ENCODE peak calls at places on chromosome 20, in eight cellular contexts. H is cardiac muscle cell; A is IMR-90; N is fibroblast of lung; D is CD8-positive, alpha-beta memory T cell; J is dorsolateral prefrontal cortex; V is CD8-positive, alpha-beta T cell; F is SJSA1. Y is an unnamed sample. For H3K27me3, the result is how much of the 10 kb centered on the place peaks cover.

GRCh38 chr20:62923669-62924566 is 2.4 kb downstream of the DIDO1 start:
- DNase-seq in H (no peak), A (no peak), N (no peak), D (no peak), J (no peak), V (no peak), F (no peak), Y (no peak)

GRCh38 chr20:63675681-63676368 is 17.7 kb downstream of the RTEL1 start:
- DNase-seq in H (no peak), A (no peak), N (no peak), D (no peak), J (no peak), V (no peak), F (no peak), Y (no peak)

GRCh38 chr20:53918949-53919361 is 151.4 kb downstream of the BCAS1 start:
- DNase-seq in H (no peak), A (no peak), N (no peak), D (no peak), J (no peak), V (no peak), F (no peak), Y (no peak)

GRCh38 chr20:11890331-11891080 is 27.2 kb upstream of the BTBD3 start:
- DNase-seq in H (peak), A (peak), N (peak), D (no peak), J (peak), V (peak), F (peak), Y (peak)

GRCh38 chr20:61447950-61448349 is 195.9 kb downstream of the CDH4 start:
- DNase-seq in H (no peak), A (no peak), N (no peak), D (no peak), J (no peak), V (no peak), F (no peak), Y (no peak)

GRCh38 chr20:42700423-42700822 is 489.3 kb downstream of the PTPRT start:
- DNase-seq in H (no peak), A (no peak), N (no peak), D (no peak), J (no peak), V (no peak), F (no peak), Y (no peak)

GRCh38 chr20:37202267-37202943 is 23.1 kb upstream of the MROH8 start:
- DNase-seq in H (peak), A (peak), N (peak), D (no peak), J (no peak), V (no peak), F (peak), Y (no peak)

GRCh38 chr20:37880726-37881591 is 22.0 kb upstream of the VSTM2L start:
- DNase-seq in H (peak), A (no peak), N (no peak), D (no peak), J (no peak), V (no peak), F (no peak), Y (no peak)

GRCh38 chr20:4633780-4634179 is 87.9 kb upstream of the PRND start:
- DNase-seq in H (peak), A (peak), N (peak), D (no peak), J (no peak), V (no peak), F (no peak), Y (no peak)

GRCh38 chr20:44468044-44468782 is 7.5 kb upstream of the TTPAL start:
- DNase-seq in H (no peak), A (no peak), N (no peak), D (no peak), J (no peak), V (no peak), F (no peak), Y (no peak)

GRCh38 chr20:44467289-44467883 is 8.3 kb upstream of the TTPAL start:
- DNase-seq in H (peak), A (no peak), N (no peak), D (no peak), J (no peak), V (no peak), F (no peak), Y (no peak)

GRCh38 chr20:44464514-44464913 is 11.2 kb upstream of the TTPAL start:
- DNase-seq in H (no peak), A (no peak), N (no peak), D (no peak), J (no peak), V (no peak), F (no peak), Y (no peak)

GRCh38 chr20:44463466-44463865 is 12.2 kb upstream of the TTPAL start:
- DNase-seq in H (no peak), A (no peak), N (no peak), D (no peak), J (no peak), V (no peak), F (no peak), Y (no peak)

GRCh38 chr20:44465001-44465560 is 10.6 kb upstream of the TTPAL start:
- DNase-seq in H (no peak), A (no peak), N (no peak), D (no peak), J (no peak), V (no peak), F (no peak), Y (no peak)
- H3K27ac ChIP-seq in H (no peak), A (no peak), N (no peak), D (no peak), J (no peak), V (no peak), F (no peak), Y (no peak)

DNA sequence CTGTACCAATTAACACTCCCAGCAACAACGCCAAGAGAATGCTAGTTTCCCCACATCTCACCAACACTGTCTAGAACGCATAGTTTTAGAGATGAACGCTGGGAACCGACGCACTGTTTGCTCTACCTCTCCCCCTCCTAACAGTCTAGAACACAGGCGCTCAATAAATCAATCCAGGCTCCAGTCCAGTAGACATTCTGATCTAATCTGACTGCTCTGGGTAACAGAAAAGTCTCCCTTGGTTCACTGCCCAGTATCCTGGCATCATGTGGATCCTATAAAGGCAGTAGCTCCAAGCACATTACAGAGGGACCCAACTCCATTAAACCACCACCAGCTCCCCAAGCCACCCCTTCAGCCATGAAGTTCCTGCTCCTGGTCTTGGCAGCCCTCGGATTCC is at the start of gene DEFB132:
- DNase-seq in H (no peak), A (no peak), N (no peak), D (no peak), J (no peak), V (no peak), F (no peak), Y (no peak)
- H3K27me3 ChIP-seq in H (half or more), A (under half), N (under half), D (under half), J (under half), V (under half), F (under half), Y (under half)

GRCh38 chr20:47117325-47117724 is 222.7 kb downstream of the EYA2 start:
- DNase-seq in H (no peak), A (no peak), N (no peak), D (no peak), J (no peak), V (no peak), F (no peak), Y (no peak)

GRCh38 chr20:47117789-47118188 is 223.1 kb downstream of the EYA2 start:
- DNase-seq in H (no peak), A (peak), N (peak), D (no peak), J (no peak), V (no peak), F (peak), Y (no peak)

GRCh38 chr20:47118641-47119040 is 224.0 kb downstream of the EYA2 start:
- DNase-seq in H (no peak), A (peak), N (no peak), D (no peak), J (no peak), V (no peak), F (no peak), Y (peak)

GRCh38 chr20:47120346-47120745 is 225.7 kb downstream of the EYA2 start:
- DNase-seq in H (no peak), A (no peak), N (no peak), D (no peak), J (no peak), V (no peak), F (no peak), Y (no peak)

DNA sequence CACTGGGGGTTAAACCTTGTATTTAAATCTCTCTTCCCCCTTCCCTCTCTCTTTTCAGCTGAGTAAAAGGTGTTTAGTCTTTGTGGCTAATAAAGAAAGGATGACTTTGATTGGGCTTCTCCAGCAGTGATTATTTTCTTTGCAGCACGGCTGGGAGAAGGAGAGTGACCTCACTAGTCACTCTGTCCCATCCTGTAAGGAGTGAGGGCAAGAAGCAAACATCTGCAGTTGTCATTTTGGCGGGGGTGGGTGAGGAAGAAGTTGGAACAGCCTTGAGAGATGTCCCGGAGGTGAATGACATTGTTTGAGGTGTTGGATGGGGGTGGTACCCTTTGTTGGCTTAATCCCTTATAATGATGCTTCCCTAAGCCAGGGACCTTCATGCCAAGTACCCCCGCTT is 223.6 kb downstream of the EYA2 start:
- DNase-seq in H (no peak), A (peak), N (peak), D (no peak), J (no peak), V (no peak), F (peak), Y (no peak)
- H3K27ac ChIP-seq in H (no peak), A (peak), N (no peak), D (no peak), J (no peak), V (no peak), F (no peak), Y (no peak)

GRCh38 chr20:57701090-57701489 is 8.7 kb downstream of the PMEPA1 start:
- DNase-seq in H (no peak), A (no peak), N (no peak), D (no peak), J (no peak), V (no peak), F (no peak), Y (no peak)
- H3K27me3 ChIP-seq in H (under half), A (under half), N (under half), D (under half), J (under half), V (under half), F (under half), Y (under half)

GRCh38 chr20:25549866-25550477 is 35.4 kb downstream of the NINL start:
- DNase-seq in H (peak), A (peak), N (peak), D (no peak), J (no peak), V (no peak), F (no peak), Y (no peak)

GRCh38 chr20:25552977-25553376 is 32.4 kb downstream of the NINL start:
- DNase-seq in H (no peak), A (no peak), N (no peak), D (no peak), J (no peak), V (no peak), F (no peak), Y (no peak)

GRCh38 chr20:25549172-25549865 is 36.0 kb downstream of the NINL start:
- DNase-seq in H (no peak), A (no peak), N (no peak), D (no peak), J (no peak), V (no peak), F (no peak), Y (no peak)

GRCh38 chr20:25551413-25552210 is 33.7 kb downstream of the NINL start:
- DNase-seq in H (no peak), A (no peak), N (peak), D (no peak), J (no peak), V (no peak), F (no peak), Y (no peak)

GRCh38 chr20:25553819-25554296 is 31.5 kb downstream of the NINL start:
- DNase-seq in H (peak), A (peak), N (peak), D (no peak), J (no peak), V (no peak), F (no peak), Y (no peak)
- H3K27ac ChIP-seq in H (peak), A (no peak), N (no peak), D (no peak), J (no peak), V (no peak), F (no peak), Y (no peak)

GRCh38 chr20:59572515-59572914 is 31.8 kb upstream of the PHACTR3 start:
- DNase-seq in H (no peak), A (no peak), N (no peak), D (no peak), J (no peak), V (no peak), F (no peak), Y (no peak)
- H3K27me3 ChIP-seq in H (under half), A (under half), N (under half), D (under half), J (under half), V (under half), F (under half), Y (under half)

DNA sequence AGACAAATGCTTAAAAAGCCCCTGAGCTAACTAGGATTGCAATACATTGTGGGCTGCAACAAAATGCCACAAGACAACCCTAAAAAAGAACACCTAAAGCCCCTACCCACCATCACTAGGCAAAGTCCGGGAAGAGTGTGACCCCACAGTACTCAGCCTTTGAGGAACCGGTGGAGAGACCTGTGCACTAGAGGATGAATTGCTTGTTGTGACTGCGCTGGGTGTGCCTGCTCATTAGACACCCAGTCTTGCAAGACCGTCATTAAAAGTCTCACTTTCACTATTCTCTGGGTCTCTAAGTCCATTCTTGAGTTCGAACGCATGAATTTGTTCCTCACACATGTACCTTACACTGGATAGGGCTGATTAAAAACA is 88.7 kb downstream of the JPH2 start:
- DNase-seq in H (no peak), A (no peak), N (no peak), D (no peak), J (no peak), V (no peak), F (no peak), Y (no peak)
- H3K27ac ChIP-seq in H (peak), A (no peak), N (no peak), D (no peak), J (no peak), V (no peak), F (no peak), Y (no peak)